ENCODE peak calls at places on chromosomes 3 and 15, in four cellular contexts. E is K562, U is HepG2, N is H1. W is an unnamed sample.

GRCh38 chr3:118682916-118683315 is 351.7 kb downstream of the IGSF11 start:
- DNase-seq in N (no peak), U (no peak), E (no peak), W (no peak)

GRCh38 chr3:187293977-187294376 is 2.4 kb upstream of the MASP1 start:
- DNase-seq in N (no peak), E (no peak), U (no peak), W (no peak)

GRCh38 chr3:56288258-56288657 is 180.0 kb downstream of the ERC2 start:
- DNase-seq in E (no peak), U (no peak), N (no peak), W (no peak)

GRCh38 chr3:188680189-188680588 is 491.6 kb upstream of the TPRG1 start:
- DNase-seq in U (no peak), E (no peak), N (no peak), W (no peak)

GRCh38 chr15:40365016-40365415 is 7.0 kb downstream of the DISP2 start:
- DNase-seq in E (no peak), U (no peak), N (no peak), W (no peak)

GRCh38 chr15:95988574-95988887 is 342.0 kb upstream of the NR2F2 start:
- DNase-seq in E (no peak), U (peak; percentile 7), N (no peak), W (no peak)

GRCh38 chr3:162769559-162769958 is 1273.0 kb downstream of the OTOL1 start:
- DNase-seq in E (no peak), N (no peak), U (no peak), W (no peak)

GRCh38 chr3:101677436-101678286 is 729 bp upstream of the ZBTB11 start:
- DNase-seq in N (peak; percentile 61), E (no peak), U (no peak), W (no peak)

GRCh38 chr3:46406786-46407611 is at the start of the genes CCR5AS and CCRL2:
- DNase-seq in N (no peak), E (peak; percentile 95), U (no peak), W (no peak)
- TF ChIP-seq HDAC6 in N (no peak), E (no peak), U (no peak), W (no peak)

GRCh38 chr3:104032283-104032682 is 1334.4 kb upstream of the ALCAM start:
- DNase-seq in U (no peak), N (no peak), E (no peak), W (no peak)
- TF ChIP-seq HDAC6 in U (no peak), N (no peak), E (no peak), W (no peak)

GRCh38 chr3:120448707-120449650 is 1.8 kb downstream of the FSTL1 start:
- DNase-seq in E (no peak), U (no peak), N (no peak), W (no peak)
- TF ChIP-seq HDAC6 in E (no peak), U (no peak), N (no peak), W (no peak)

GRCh38 chr3:98980915-98981596 is 79.6 kb upstream of the DCBLD2 start:
- DNase-seq in N (no peak), U (no peak), E (no peak), W (peak; percentile 79)
- TF ChIP-seq HDAC6 in N (no peak), U (no peak), E (no peak), W (no peak)

DNA sequence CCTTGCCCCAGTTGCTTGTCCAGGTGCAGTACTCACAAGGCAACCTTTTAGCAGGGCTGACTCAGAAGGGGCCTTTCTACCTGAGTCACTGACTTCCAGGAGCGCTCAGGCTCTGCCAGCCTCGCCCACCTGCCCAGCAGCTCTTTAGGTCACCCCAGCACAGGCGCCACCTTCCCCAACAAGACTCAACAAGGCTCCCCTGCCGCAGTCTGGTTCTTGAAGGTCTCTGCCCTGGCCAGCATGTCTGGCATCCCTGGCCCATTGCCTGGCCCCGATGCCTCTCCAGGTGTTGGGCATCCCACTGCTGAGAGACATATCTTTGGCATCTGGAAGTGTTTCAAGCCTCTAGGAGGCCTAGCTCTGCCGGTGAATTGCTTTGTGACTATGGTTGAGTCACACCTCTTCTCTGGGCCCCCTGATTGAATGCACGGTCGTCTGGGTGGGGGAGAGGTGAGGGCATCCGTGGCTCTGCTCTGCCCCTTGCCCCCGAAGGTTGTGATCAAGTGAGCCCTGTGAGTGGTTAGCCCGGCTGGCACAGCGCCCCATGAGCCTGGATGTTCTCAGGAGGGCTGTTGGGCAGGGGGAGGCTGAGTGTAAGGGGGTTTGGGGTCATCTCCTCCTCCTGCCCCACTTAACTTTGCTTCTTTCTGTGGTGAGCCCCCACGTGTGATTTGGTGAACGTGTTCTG is 21.6 kb downstream of the SNX33 start:
- DNase-seq in E (no peak), N (no peak), U (no peak), W (no peak)
- TF ChIP-seq HDAC6 in E (no peak), N (no peak), U (no peak), W (no peak)

DNA sequence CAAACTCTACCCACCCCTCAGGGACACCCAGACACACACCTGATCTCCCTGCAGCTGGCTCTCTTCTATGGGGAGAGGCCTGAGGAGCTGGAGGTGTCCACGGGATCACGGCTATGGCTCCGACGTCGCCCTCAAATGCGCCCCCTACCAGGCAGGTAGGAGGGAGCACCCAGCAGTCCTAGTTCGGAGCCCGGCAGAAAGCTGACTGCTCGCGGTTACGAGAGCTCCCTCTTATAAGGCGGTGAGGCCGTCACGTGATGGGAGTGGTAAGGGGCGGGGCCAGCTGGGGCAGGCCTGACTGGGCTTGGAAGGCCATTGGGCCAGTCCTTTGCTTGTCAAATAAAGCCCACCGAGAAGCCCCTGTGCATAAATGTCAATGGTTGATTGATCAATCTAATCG is at the start of gene PRR20G:
- DNase-seq in N (no peak), E (peak; percentile 15), U (no peak), W (no peak)
- TF ChIP-seq HDAC6 in N (no peak), E (no peak), U (no peak), W (no peak)

W was measured in GM12878.